ENCODE peak calls at places on chromosomes 16 and 17, in four cellular contexts. N is GM12865, K is HFFc6, E is RWPE1. H is an unnamed sample.

GRCh38 chr16:53430363-53430762 is 3.9 kb upstream of the RBL2 start:
- DNase-seq in K (no peak), E (no peak), N (no peak), H (no peak)

GRCh38 chr17:81295678-81296381 is 723 bp upstream of the SLC38A10 start:
- DNase-seq in N (peak), E (peak), K (peak), H (no peak)

GRCh38 chr16:84471316-84471715 is 33.1 kb downstream of the MEAK7 start:
- DNase-seq in E (no peak), N (no peak), K (no peak), H (no peak)

GRCh38 chr16:9334091-9334490 is 242.6 kb downstream of the HAPSTR1 start:
- DNase-seq in N (no peak), K (no peak), E (no peak), H (no peak)

GRCh38 chr17:30405161-30405560 is 26.4 kb downstream of the CPD start:
- DNase-seq in N (no peak), K (no peak), E (no peak), H (no peak)

GRCh38 chr16:88448461-88449266 is 4.4 kb upstream of the ZFPM1 start:
- DNase-seq in K (no peak), N (no peak), E (no peak), H (no peak)

GRCh38 chr16:3578121-3578520 is 918 bp upstream of the NLRC3 start:
- DNase-seq in E (no peak), N (peak), K (no peak), H (no peak)

GRCh38 chr17:82392967-82393366 is 21.4 kb downstream of the UTS2R start:
- DNase-seq in E (no peak), K (no peak), N (no peak), H (no peak)

GRCh38 chr16:78746718-78747117 is 647.3 kb downstream of the WWOX start:
- DNase-seq in N (no peak), E (no peak), K (no peak), H (no peak)

GRCh38 chr17:59842901-59843652 is 49.7 kb downstream of the TUBD1 start:
- DNase-seq in N (peak), E (peak), K (peak), H (peak)

GRCh38 chr17:34169501-34169900 is 85.6 kb upstream of the CCL2 start:
- DNase-seq in E (no peak), K (no peak), N (no peak), H (no peak)

GRCh38 chr17:21211825-21212479 is 2.0 kb downstream of the TMEM11 start:
- DNase-seq in K (no peak), N (no peak), E (no peak), H (no peak)

GRCh38 chr16:48276102-48276501 is 28.8 kb upstream of the ABCC11 start:
- DNase-seq in N (no peak), E (no peak), K (peak), H (no peak)

GRCh38 chr17:80978499-80979497 is 12.8 kb upstream of the CHMP6 start:
- DNase-seq in E (no peak), K (no peak), N (no peak), H (no peak)

GRCh38 chr17:79922798-79923197 is 83.6 kb upstream of the CBX4 start:
- DNase-seq in N (no peak), K (no peak), E (no peak), H (no peak)

GRCh38 chr17:79925242-79925957 is 86.2 kb upstream of the CBX4 start:
- DNase-seq in K (no peak), E (peak), N (no peak), H (peak)

GRCh38 chr17:79924639-79924976 is 85.4 kb upstream of the CBX4 start:
- DNase-seq in N (no peak), E (no peak), K (no peak), H (no peak)

GRCh38 chr17:79926002-79926307 is 86.7 kb upstream of the CBX4 start:
- DNase-seq in K (no peak), E (no peak), N (no peak), H (no peak)

GRCh38 chr17:79923974-79924638 is 84.9 kb upstream of the CBX4 start:
- DNase-seq in E (no peak), K (no peak), N (peak), H (no peak)
- TF ChIP-seq CTCF in E (no peak), K (peak), N (peak), H (peak)

GRCh38 chr17:43779145-43780125 is 658 bp upstream of the DUSP3 start:
- DNase-seq in N (no peak), E (no peak), K (no peak), H (no peak)
- TF ChIP-seq CTCF in N (no peak), E (no peak), K (peak), H (peak)

GRCh38 chr16:72878301-72879269 is 169.3 kb downstream of the ZFHX3 start:
- DNase-seq in K (peak), N (no peak), E (no peak), H (no peak)
- TF ChIP-seq CTCF in K (no peak), N (no peak), E (no peak), H (no peak)

GRCh38 chr17:16989230-16989952 is 17.5 kb upstream of the TNFRSF13B start:
- DNase-seq in K (no peak), N (peak), E (no peak), H (no peak)
- TF ChIP-seq CTCF in K (no peak), N (no peak), E (no peak), H (no peak)

DNA sequence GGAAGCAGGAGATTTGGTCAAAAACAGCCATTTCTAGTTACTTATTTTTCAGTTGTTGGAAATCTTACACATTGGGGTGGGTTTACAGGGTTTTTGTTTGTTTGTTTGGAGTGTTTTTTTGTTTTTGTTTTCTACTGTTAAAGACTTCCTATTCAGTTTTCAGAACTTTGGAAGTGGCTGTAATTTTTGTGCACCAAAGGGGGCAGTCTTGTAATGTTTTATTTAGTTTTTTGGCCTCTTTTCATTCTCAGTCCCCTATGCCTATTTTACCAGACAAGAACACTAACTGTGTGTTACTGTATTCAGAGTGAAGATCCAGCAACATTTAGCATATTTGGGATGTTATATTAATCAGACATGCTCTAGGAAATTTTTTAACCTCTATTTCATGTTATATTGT is 20.6 kb downstream of the TPPP3 start:
- DNase-seq in E (peak), N (peak), K (peak), H (peak)
- TF ChIP-seq CTCF in E (peak), N (peak), K (peak), H (peak)

DNA sequence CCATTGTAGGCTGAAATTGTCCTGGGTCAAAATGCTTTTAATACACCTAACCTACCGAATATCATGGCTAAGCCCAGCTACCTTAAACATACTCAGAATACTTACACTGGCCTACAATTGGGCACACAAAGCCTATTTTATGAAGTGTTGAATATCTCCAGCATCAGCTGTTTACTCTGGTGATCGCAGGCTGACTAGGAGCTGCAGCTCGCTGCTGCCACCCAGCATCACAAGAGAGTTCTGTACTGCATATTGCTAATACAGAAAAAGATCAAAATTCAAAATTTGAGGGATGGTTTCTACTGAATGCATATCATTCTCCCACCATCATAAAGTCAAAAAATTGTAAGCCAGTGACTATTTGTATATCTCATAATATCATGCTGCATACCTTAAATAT is 55.3 kb downstream of the ULK2 start:
- DNase-seq in E (no peak), K (peak), N (no peak), H (no peak)
- TF ChIP-seq CTCF in E (peak), K (peak), N (peak), H (peak)

GRCh38 chr17:75855310-75856061 is at the start of gene WBP2:
- DNase-seq in E (peak), K (peak), N (peak), H (peak)
- TF ChIP-seq CTCF in E (peak), K (peak), N (peak), H (peak)

DNA sequence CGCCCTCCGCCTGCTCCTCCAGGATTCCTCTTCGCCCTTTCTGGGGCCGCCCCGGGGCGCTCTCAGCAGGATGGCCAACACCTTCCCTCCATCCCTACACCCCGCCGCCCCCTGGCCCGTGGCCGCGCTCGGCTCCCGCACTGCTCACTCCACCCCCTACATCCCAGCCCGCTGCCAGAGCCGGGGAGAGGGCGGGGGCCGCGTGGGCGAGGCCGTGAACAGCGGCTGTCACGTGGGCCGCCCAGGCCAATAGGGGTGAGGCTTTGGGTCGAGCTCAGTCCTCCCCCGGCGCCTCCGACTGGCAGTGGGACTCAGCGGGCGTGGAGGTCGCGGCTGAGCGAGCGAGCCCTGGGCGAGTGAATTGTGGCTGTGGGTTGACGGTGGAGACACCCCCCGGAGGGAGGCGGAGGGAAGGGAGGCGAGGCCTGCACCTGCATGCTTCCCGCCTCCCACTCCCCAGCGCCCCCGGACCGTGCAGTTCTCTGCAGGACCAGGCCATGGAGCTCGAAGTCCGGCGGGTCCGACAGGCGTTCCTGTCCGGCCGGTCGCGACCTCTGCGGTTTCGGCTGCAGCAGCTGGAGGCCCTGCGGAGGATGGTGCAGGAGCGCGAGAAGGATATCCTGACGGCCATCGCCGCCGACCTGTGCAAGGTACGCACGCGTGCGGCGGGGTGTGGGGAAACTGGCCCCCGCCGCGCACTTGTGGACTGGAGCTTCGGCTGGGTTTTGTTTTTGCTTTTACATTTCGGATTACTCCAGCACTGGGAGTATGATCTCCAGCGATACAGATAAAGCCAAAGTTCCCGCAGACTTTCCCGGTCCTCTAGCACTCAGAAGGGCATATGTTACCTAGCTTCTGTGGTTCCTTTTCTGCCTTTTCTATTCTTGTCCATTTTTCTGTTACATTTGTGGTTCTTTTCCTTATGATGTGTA is at the start of gene ALDH3A2:
- DNase-seq in N (peak), K (peak), E (peak), H (peak)
- TF ChIP-seq CTCF in N (no peak), K (peak), E (no peak), H (no peak)